ENCODE peak calls at places on chromosomes 13 and 19, in nine cellular contexts. J, C, Q, R, W, U, P, T and X are unnamed samples.

GRCh38 chr13:80360298-80360827 is 19.4 kb upstream of the SPRY2 start:
- DNase-seq in J (no peak), C (no peak), Q (no peak), R (no peak), W (no peak), U (no peak), P (no peak), T (no peak), X (no peak)

GRCh38 chr19:8352134-8352827 is 9.2 kb upstream of the KANK3 start:
- DNase-seq in J (no peak), C (no peak), Q (no peak), R (no peak), W (no peak), U (no peak), P (no peak), T (no peak), X (no peak)

GRCh38 chr19:49432141-49433073 is 7.2 kb downstream of the GFY start:
- DNase-seq in J (no peak), C (no peak), Q (no peak), R (no peak), W (no peak), U (no peak), P (no peak), T (no peak), X (no peak)

GRCh38 chr13:23455401-23456185 is 22.1 kb upstream of the SACS start:
- DNase-seq in J (no peak), C (no peak), Q (no peak), R (no peak), W (no peak), U (no peak), P (peak), T (peak), X (no peak)

GRCh38 chr19:35436477-35437141 is 11.4 kb upstream of the FFAR2 start:
- DNase-seq in J (no peak), C (no peak), Q (no peak), R (no peak), W (peak), U (no peak), P (no peak), T (peak), X (no peak)

GRCh38 chr13:80945328-80945727 is 604.4 kb upstream of the SPRY2 start:
- DNase-seq in J (no peak), C (peak), Q (no peak), R (no peak), W (no peak), U (no peak), P (no peak), T (no peak), X (no peak)

GRCh38 chr19:43308244-43308815 is 39.0 kb upstream of the PSG9 start:
- DNase-seq in J (no peak), C (no peak), Q (no peak), R (no peak), W (no peak), U (no peak), P (no peak), T (no peak), X (no peak)

GRCh38 chr19:53158119-53158656 is 665 bp downstream of the ZNF347 start:
- DNase-seq in J (no peak), C (peak), Q (peak), R (no peak), W (peak), U (no peak), P (no peak), T (peak), X (peak)

GRCh38 chr13:68257111-68257842 is 1027.1 kb upstream of the PCDH9 start:
- DNase-seq in J (no peak), C (no peak), Q (no peak), R (no peak), W (no peak), U (no peak), P (no peak), T (no peak), X (no peak)

GRCh38 chr13:89749888-89750287 is 1597.6 kb upstream of the MIR17HG start:
- DNase-seq in J (no peak), C (no peak), Q (no peak), R (no peak), W (no peak), U (no peak), P (no peak), T (no peak), X (no peak)

GRCh38 chr19:45087531-45087930 is 5.4 kb upstream of the PPP1R37 start:
- DNase-seq in J (no peak), C (no peak), Q (peak), R (peak), W (peak), U (peak), P (no peak), T (no peak), X (no peak)

GRCh38 chr13:50889317-50889716 is 20.3 kb upstream of the RNASEH2B start:
- DNase-seq in J (no peak), C (no peak), Q (no peak), R (no peak), W (no peak), U (no peak), P (no peak), T (no peak), X (no peak)

GRCh38 chr13:114128624-114129522 is 3.5 kb downstream of the RASA3 start:
- DNase-seq in J (peak), C (no peak), Q (peak), R (peak), W (peak), U (peak), P (no peak), T (peak), X (peak)

GRCh38 chr13:112330066-112330465 is 46.1 kb upstream of the SPACA7 start:
- DNase-seq in J (no peak), C (no peak), Q (no peak), R (no peak), W (no peak), U (no peak), P (no peak), T (no peak), X (no peak)

GRCh38 chr13:28658796-28659610 is at the start of gene POMP:
- DNase-seq in J (peak), C (peak), Q (peak), R (peak), W (peak), U (peak), P (peak), T (peak), X (peak)

GRCh38 chr13:20721454-20722357 is 18.2 kb downstream of the IL17D start:
- DNase-seq in J (no peak), C (no peak), Q (no peak), R (no peak), W (no peak), U (no peak), P (no peak), T (no peak), X (peak)

GRCh38 chr13:106159295-106160195 is 375.9 kb downstream of the EFNB2 start:
- DNase-seq in J (no peak), C (no peak), Q (no peak), R (no peak), W (no peak), U (no peak), P (no peak), T (no peak), X (no peak)

GRCh38 chr19:1221141-1221903 is 15.7 kb downstream of the STK11 start:
- DNase-seq in J (no peak), C (peak), Q (no peak), R (no peak), W (no peak), U (no peak), P (no peak), T (no peak), X (no peak)

GRCh38 chr13:98144501-98145350 is 1.8 kb downstream of the FARP1 start:
- DNase-seq in J (no peak), C (peak), Q (no peak), R (no peak), W (no peak), U (no peak), P (no peak), T (no peak), X (no peak)

GRCh38 chr19:35043906-35044305 is 2.4 kb downstream of the HPN start:
- DNase-seq in J (no peak), C (no peak), Q (no peak), R (no peak), W (no peak), U (no peak), P (no peak), T (no peak), X (no peak)

GRCh38 chr19:34856052-34856451 is 70.7 kb upstream of the ZNF30 start:
- DNase-seq in J (no peak), C (no peak), Q (no peak), R (no peak), W (no peak), U (no peak), P (no peak), T (no peak), X (no peak)

GRCh38 chr19:47158879-47159509 is 28.4 kb downstream of the SAE1 start:
- DNase-seq in J (no peak), C (no peak), Q (peak), R (peak), W (peak), U (no peak), P (no peak), T (no peak), X (no peak)